ENCODE peak calls at places on chromosome 11, in five cellular contexts. Q is body of pancreas, T is prostate gland, E is GM23248, W is A549. U is an unnamed sample. For H3K4me1, the result is how much of the 10 kb centered on the place peaks cover.

GRCh38 chr11:70766901-70767300 is 368.6 kb downstream of the CTTN start:
- DNase-seq in Q (no peak), T (no peak), E (no peak), W (no peak), U (no peak)

GRCh38 chr11:119727523-119728081 is 1.4 kb downstream of the NECTIN1 start:
- DNase-seq in Q (peak), T (peak), E (peak), W (peak), U (peak)

GRCh38 chr11:126443120-126443519 is 87.6 kb downstream of the ST3GAL4 start:
- DNase-seq in Q (no peak), T (no peak), E (no peak), W (no peak), U (no peak)

GRCh38 chr11:93821617-93822016 is 28.8 kb downstream of the VSTM5 start:
- DNase-seq in Q (no peak), T (no peak), E (no peak), W (no peak), U (no peak)

GRCh38 chr11:13297917-13298356 is 20.3 kb downstream of the BMAL1 start:
- DNase-seq in Q (no peak), T (no peak), E (no peak), W (no peak), U (no peak)

GRCh38 chr11:71251761-71252433 is 480 bp downstream of the SHANK2 start:
- DNase-seq in Q (peak), T (peak), E (peak), W (peak), U (no peak)

GRCh38 chr11:83639995-83640758 is 354.0 kb upstream of the CCDC90B start:
- DNase-seq in Q (no peak), T (no peak), E (no peak), W (no peak), U (no peak)

GRCh38 chr11:46696212-46696558 is 4.2 kb downstream of the ARHGAP1 start:
- DNase-seq in Q (peak), T (no peak), E (no peak), W (no peak), U (peak)

GRCh38 chr11:72553748-72554147 is 119.4 kb upstream of the CLPB start:
- DNase-seq in Q (peak), T (no peak), E (no peak), W (no peak), U (no peak)

GRCh38 chr11:107916671-107917241 is 11.5 kb upstream of the RAB39A start:
- DNase-seq in Q (no peak), T (no peak), E (peak), W (no peak), U (no peak)

GRCh38 chr11:100328626-100329340 is 358.3 kb upstream of the ARHGAP42 start:
- DNase-seq in Q (no peak), T (no peak), E (no peak), W (no peak), U (no peak)

GRCh38 chr11:114892381-114893197 is 214.3 kb downstream of the NXPE2 start:
- DNase-seq in Q (no peak), T (no peak), E (no peak), W (peak), U (no peak)

GRCh38 chr11:108757630-108758029 is 92.8 kb downstream of the DDX10 start:
- DNase-seq in Q (no peak), T (no peak), E (no peak), W (no peak), U (no peak)

GRCh38 chr11:95922099-95922498 is 1.8 kb downstream of the MTMR2 start:
- DNase-seq in Q (no peak), T (no peak), E (no peak), W (no peak), U (no peak)

GRCh38 chr11:70694371-70694770 is 296.0 kb downstream of the CTTN start:
- DNase-seq in Q (no peak), T (no peak), E (no peak), W (no peak), U (no peak)

DNA sequence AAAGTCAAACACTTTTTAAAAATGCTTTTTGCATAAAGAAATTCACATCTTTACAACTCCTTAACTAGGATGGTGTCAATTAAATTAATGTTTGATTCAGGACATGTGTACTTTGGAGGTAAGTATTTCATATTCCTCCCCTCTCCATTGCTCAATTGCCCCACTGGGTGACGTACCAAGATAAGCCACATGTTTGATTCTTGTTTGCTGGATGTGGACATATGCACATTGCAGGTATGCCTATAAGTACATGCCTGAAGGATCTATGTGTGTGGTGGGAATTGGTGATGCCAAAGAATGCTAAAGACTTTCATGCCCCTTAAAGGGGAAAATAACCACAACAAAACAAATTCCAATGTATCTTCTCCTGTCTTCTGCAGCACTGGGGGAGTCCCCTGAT is 5.8 kb downstream of the CD44 start:
- DNase-seq in Q (no peak), T (no peak), E (peak), W (no peak), U (no peak)
- H3K4me1 ChIP-seq in Q (half or more), T (under half), E (half or more), W (half or more), U (under half)

DNA sequence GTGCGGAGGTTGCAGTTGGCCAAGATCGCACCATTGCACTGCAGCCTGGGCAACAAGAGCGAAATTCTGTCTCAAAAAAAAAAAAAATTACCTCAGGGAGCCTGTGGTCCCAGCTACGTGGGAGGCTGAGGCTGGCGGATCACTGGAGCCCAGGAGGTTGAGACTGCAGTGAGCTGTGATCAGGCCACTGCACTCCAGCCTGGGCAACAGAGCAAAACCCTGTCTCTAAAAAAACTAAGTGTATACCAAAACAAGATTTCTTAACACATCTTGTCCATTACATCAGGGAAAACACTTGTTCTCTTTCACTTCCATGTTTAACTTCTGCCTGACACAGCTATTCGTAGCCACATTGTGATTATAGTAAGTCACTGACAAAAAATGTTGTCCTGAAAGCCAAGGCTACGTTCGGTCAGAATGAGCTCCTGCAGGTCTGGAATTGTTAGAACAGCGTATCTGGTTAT is 1.4 kb downstream of the TMEM80 start:
- DNase-seq in Q (peak), T (no peak), E (peak), W (no peak), U (no peak)
- H3K4me3 ChIP-seq in Q (no peak), T (peak), E (peak), W (peak), U (no peak)

GRCh38 chr11:68709064-68709463 is 24.7 kb downstream of the GAL start:
- DNase-seq in Q (no peak), T (no peak), E (no peak), W (no peak), U (no peak)
- H3K4me1 ChIP-seq in Q (under half), T (under half), E (under half), W (under half), U (under half)

DNA sequence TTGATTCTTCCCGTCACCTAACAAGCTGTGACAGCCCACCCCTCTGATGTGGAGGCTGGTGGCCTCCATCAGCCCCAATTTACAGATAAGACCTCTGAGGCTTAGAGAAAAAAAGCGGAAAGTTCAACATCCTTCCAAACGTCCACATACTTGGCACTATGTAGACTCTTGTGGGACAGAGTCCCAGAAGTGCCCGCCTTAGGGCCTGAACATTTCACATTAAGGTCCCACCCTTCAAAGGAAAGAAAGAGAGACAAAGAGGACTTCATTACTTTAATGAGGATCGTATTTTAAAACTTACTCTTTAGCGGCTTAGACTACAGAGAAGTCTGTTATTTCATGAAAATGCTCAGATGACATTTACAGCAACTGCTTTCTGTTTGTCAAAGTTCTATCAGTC is 15.8 kb upstream of the SCGB1A1 start:
- DNase-seq in Q (no peak), T (no peak), E (no peak), W (no peak), U (no peak)
- H3K4me3 ChIP-seq in Q (no peak), T (no peak), E (no peak), W (no peak), U (no peak)

GRCh38 chr11:121450424-121450823 is 1.7 kb upstream of the SORL1 start:
- DNase-seq in Q (no peak), T (no peak), E (no peak), W (no peak), U (no peak)
- H3K4me1 ChIP-seq in Q (under half), T (under half), E (under half), W (under half), U (under half)